ENCODE peak calls at places on chromosomes 12 and 14, in five cellular contexts. I is progenitor cell of endocrine pancreas, G is T-helper 2 cell, O is astrocyte, H is RPMI7951. P is an unnamed sample.
A peak's percentile ranks its signal among the peaks of the same experiment; 100 is the strongest.

GRCh38 chr14:51395361-51395849 is 155.4 kb downstream of the TMX1 start:
- DNase-seq in I (no peak), G (no peak), O (peak; percentile 81), H (peak; percentile 98), P (peak; percentile 85)

GRCh38 chr12:119841433-119842210 is 35.5 kb downstream of the CIT start:
- DNase-seq in I (no peak), G (no peak), O (peak; percentile 8), H (peak; percentile 42), P (peak; percentile 16)

GRCh38 chr12:58310368-58310767 is 369.0 kb downstream of the ATP23 start:
- DNase-seq in I (no peak), G (no peak), O (peak; percentile 75), H (peak; percentile 48), P (peak; percentile 80)

GRCh38 chr14:66196670-66197069 is 289.5 kb upstream of the CCDC196 start:
- DNase-seq in I (no peak), G (no peak), O (no peak), H (no peak), P (no peak)

GRCh38 chr12:72679147-72679757 is 407.1 kb downstream of the TRHDE start:
- DNase-seq in I (no peak), G (no peak), O (no peak), H (no peak), P (no peak)

GRCh38 chr12:70853326-70853725 is 67.2 kb downstream of the PTPRR start:
- DNase-seq in I (no peak), G (no peak), O (peak; percentile 33), H (peak; percentile 70), P (peak; percentile 36)

GRCh38 chr12:2364566-2365165 is 311.9 kb downstream of the CACNA1C start:
- DNase-seq in I (no peak), G (no peak), O (no peak), H (no peak), P (no peak)

GRCh38 chr14:23550827-23551265 is 719 bp downstream of the ZFHX2 start:
- DNase-seq in I (no peak), G (no peak), O (no peak), H (no peak), P (no peak)

GRCh38 chr12:1553987-1554982 is 40.1 kb downstream of the FBXL14 start:
- DNase-seq in I (no peak), G (peak; percentile 38), O (no peak), H (no peak), P (no peak)

GRCh38 chr14:37591941-37592287 is 3.1 kb downstream of the FOXA1 start:
- DNase-seq in I (no peak), G (no peak), O (no peak), H (no peak), P (no peak)